ENCODE peak calls at places on chromosomes 4 and X, in ten cellular contexts. Y, F, L, J, A, P, B, U, C and G are unnamed samples.

GRCh38 chr4:108417923-108418322 is 202.5 kb upstream of the RPL34 start:
- DNase-seq in Y (no peak), F (no peak), L (no peak), J (no peak), A (no peak), P (peak), B (no peak), U (no peak), C (no peak), G (no peak)

GRCh38 chrX:123773258-123773978 is 40.6 kb upstream of the THOC2 start:
- DNase-seq in Y (no peak), F (no peak), L (no peak), J (no peak), A (no peak), P (peak), B (no peak), U (no peak), C (no peak), G (no peak)

GRCh38 chrX:123184858-123185251 is 777 bp downstream of the GRIA3 start:
- DNase-seq in Y (peak), F (no peak), L (no peak), J (peak), A (no peak), P (peak), B (no peak), U (no peak), C (no peak), G (no peak)

GRCh38 chrX:48806088-48806487 is 4.2 kb downstream of the HDAC6 start:
- DNase-seq in Y (no peak), F (no peak), L (no peak), J (no peak), A (no peak), P (peak), B (no peak), U (no peak), C (no peak), G (no peak)

GRCh38 chrX:42531431-42531830 is 246.5 kb downstream of the PPP1R2C start:
- DNase-seq in Y (no peak), F (no peak), L (no peak), J (no peak), A (no peak), P (no peak), B (no peak), U (no peak), C (no peak), G (no peak)

GRCh38 chrX:136752796-136753195 is 27.9 kb downstream of the ARHGEF6 start:
- DNase-seq in Y (no peak), F (no peak), L (no peak), J (no peak), A (no peak), P (peak), B (no peak), U (no peak), C (no peak), G (no peak)

GRCh38 chr4:95510145-95510544 is 38.6 kb downstream of the UNC5C start:
- DNase-seq in Y (no peak), F (no peak), L (no peak), J (peak), A (no peak), P (peak), B (no peak), U (no peak), C (no peak), G (no peak)

GRCh38 chr4:59762344-59762743 is 1437.8 kb upstream of the ADGRL3 start:
- DNase-seq in Y (no peak), F (no peak), L (no peak), J (no peak), A (no peak), P (no peak), B (no peak), U (no peak), C (no peak), G (no peak)

GRCh38 chr4:184293552-184293951 is 75.9 kb upstream of the ENPP6 start:
- DNase-seq in Y (no peak), F (no peak), L (no peak), J (no peak), A (no peak), P (no peak), B (no peak), U (no peak), C (no peak), G (no peak)

GRCh38 chr4:169612869-169613859 is 781 bp upstream of the NEK1 start:
- DNase-seq in Y (peak), F (peak), L (peak), J (peak), A (peak), P (peak), B (peak), U (peak), C (peak), G (peak)

GRCh38 chr4:153273736-153274135 is 69.5 kb downstream of the TRIM2 start:
- DNase-seq in Y (no peak), F (no peak), L (no peak), J (no peak), A (no peak), P (peak), B (no peak), U (no peak), C (no peak), G (no peak)

GRCh38 chr4:40180356-40180755 is 16.5 kb upstream of the RHOH start:
- DNase-seq in Y (no peak), F (no peak), L (peak), J (no peak), A (no peak), P (peak), B (no peak), U (no peak), C (no peak), G (no peak)

GRCh38 chrX:123835661-123836371 is 24.0 kb upstream of the XIAP start:
- DNase-seq in Y (no peak), F (no peak), L (no peak), J (no peak), A (no peak), P (peak), B (no peak), U (no peak), C (no peak), G (no peak)

GRCh38 chr4:81214518-81215218 is 354 bp downstream of the PRKG2 start:
- DNase-seq in Y (no peak), F (no peak), L (no peak), J (peak), A (peak), P (peak), B (no peak), U (no peak), C (no peak), G (no peak)

GRCh38 chr4:140095694-140096482 is 58.1 kb downstream of the MAML3 start:
- DNase-seq in Y (peak), F (no peak), L (no peak), J (no peak), A (peak), P (peak), B (peak), U (peak), C (no peak), G (peak)

GRCh38 chr4:147862043-147862692 is 130.3 kb downstream of the ARHGAP10 start:
- DNase-seq in Y (no peak), F (no peak), L (no peak), J (no peak), A (no peak), P (no peak), B (no peak), U (no peak), C (no peak), G (no peak)

GRCh38 chr4:150323551-150324325 is 245.5 kb downstream of the DCLK2 start:
- DNase-seq in Y (no peak), F (no peak), L (no peak), J (no peak), A (no peak), P (no peak), B (no peak), U (no peak), C (no peak), G (no peak)

GRCh38 chr4:100461796-100462195 is 56.0 kb downstream of the EMCN start:
- DNase-seq in Y (no peak), F (no peak), L (no peak), J (no peak), A (no peak), P (peak), B (no peak), U (no peak), C (no peak), G (no peak)

GRCh38 chr4:11428701-11429571 is at the start of gene HS3ST1:
- DNase-seq in Y (peak), F (peak), L (peak), J (peak), A (peak), P (peak), B (peak), U (peak), C (peak), G (no peak)